ENCODE peak calls at places on chromosomes 5 and 9, in four cellular contexts. E, K, B and C are unnamed samples.

GRCh38 chr5:132819468-132819867 is 6.4 kb downstream of the SOWAHA start:
- DNase-seq in E (no peak), K (no peak), B (no peak), C (no peak)

GRCh38 chr5:84255318-84255717 is 129.4 kb downstream of the EDIL3 start:
- DNase-seq in E (peak; percentile 47), K (no peak), B (no peak), C (no peak)

GRCh38 chr5:38871790-38872551 is 26.2 kb downstream of the OSMR start:
- DNase-seq in E (peak; percentile 95), K (no peak), B (peak; percentile 28), C (no peak)

GRCh38 chr9:80881350-80881749 is 808.0 kb downstream of the TLE1 start:
- DNase-seq in E (no peak), K (no peak), B (no peak), C (no peak)

GRCh38 chr9:32378993-32379729 is 5.3 kb upstream of the ACO1 start:
- DNase-seq in E (peak; percentile 67), K (no peak), B (peak; percentile 72), C (peak; percentile 44)

GRCh38 chr9:124623966-124624734 is 117.0 kb upstream of the NR5A1 start:
- DNase-seq in E (peak; percentile 42), K (no peak), B (no peak), C (no peak)

GRCh38 chr5:15703901-15704300 is 203.9 kb downstream of the FBXL7 start:
- DNase-seq in E (no peak), K (no peak), B (no peak), C (no peak)

GRCh38 chr9:103713631-103714030 is 380.5 kb upstream of the SMC2 start:
- DNase-seq in E (no peak), K (no peak), B (no peak), C (no peak)

GRCh38 chr5:128965011-128965637 is at the start of gene SLC27A6:
- DNase-seq in E (peak; percentile 21), K (peak; percentile 82), B (peak; percentile 75), C (no peak)

GRCh38 chr5:32991416-32991805 is 280.3 kb downstream of the NPR3 start:
- DNase-seq in E (no peak), K (no peak), B (no peak), C (no peak)

GRCh38 chr9:73200694-73201432 is 49.2 kb downstream of the ANXA1 start:
- DNase-seq in E (peak; percentile 28), K (no peak), B (peak; percentile 43), C (no peak)

GRCh38 chr9:127280880-127281660 is 16.5 kb downstream of the GARNL3 start:
- DNase-seq in E (no peak), K (no peak), B (no peak), C (no peak)
- TF ChIP-seq EGR1 in E (no peak), K (no peak), B (no peak), C (no peak)

GRCh38 chr9:90870646-90871326 is 69.2 kb downstream of the SYK start:
- DNase-seq in E (peak; percentile 27), K (no peak), B (peak; percentile 54), C (peak; percentile 17)
- TF ChIP-seq EGR1 in E (no peak), K (no peak), B (no peak), C (no peak)

DNA sequence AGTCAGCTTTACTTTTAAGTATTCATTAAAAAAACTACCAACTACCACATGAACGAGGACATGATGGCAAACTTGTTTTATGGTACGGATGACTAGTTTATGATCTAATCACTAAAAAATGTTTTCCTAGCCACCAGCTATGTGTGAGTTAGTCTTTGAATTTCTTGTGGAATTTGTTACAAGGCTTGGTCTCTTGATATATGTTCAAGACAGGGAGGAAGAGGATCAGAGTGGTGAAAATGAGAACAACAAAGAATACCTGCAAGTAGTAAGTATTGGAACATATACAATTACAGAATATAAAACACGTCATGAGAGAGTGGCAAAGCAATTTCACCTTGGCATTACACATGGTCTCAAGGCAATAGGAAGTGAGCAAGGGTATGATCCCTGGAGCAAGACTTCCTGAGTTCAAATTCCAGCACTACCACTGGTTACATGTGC is 548.6 kb upstream of the TLE4 start:
- DNase-seq in E (peak; percentile 44), K (no peak), B (no peak), C (no peak)
- TF ChIP-seq EGR1 in E (no peak), K (no peak), B (no peak), C (no peak)

GRCh38 chr5:137572042-137572695 is 73.0 kb upstream of the SPOCK1 start:
- DNase-seq in E (no peak), K (no peak), B (no peak), C (no peak)
- TF ChIP-seq EGR1 in E (no peak), K (no peak), B (no peak), C (no peak)

GRCh38 chr9:17782750-17783149 is 203.9 kb downstream of the SH3GL2 start:
- DNase-seq in E (no peak), K (no peak), B (no peak), C (no peak)

GRCh38 chr9:17777465-17777864 is 198.6 kb downstream of the SH3GL2 start:
- DNase-seq in E (no peak), K (no peak), B (no peak), C (no peak)

DNA sequence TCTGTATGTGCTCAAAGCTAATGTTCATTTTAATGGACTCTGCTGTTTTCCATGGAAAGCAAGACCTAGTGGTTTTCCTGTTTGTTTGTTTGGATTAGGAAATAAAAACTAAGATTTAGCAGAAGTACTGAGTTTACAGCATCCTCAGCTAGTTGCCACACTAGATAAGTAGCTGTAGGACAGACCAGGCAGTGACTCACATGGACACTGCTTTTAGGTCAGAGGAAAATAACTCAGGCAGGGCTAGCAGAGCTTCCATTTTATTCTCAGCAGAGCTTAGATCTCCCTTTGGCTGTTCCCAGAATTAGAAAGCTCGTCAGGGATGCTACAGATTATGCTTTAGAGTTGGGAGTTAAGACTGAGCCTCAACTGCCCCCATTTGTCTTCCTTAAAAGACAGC is 204.4 kb downstream of the SH3GL2 start:
- DNase-seq in E (no peak), K (no peak), B (no peak), C (no peak)
- TF ChIP-seq EGR1 in E (no peak), K (no peak), B (no peak), C (no peak)

GRCh38 chr5:178449163-178450060 is 140.8 kb downstream of the COL23A1 start:
- DNase-seq in E (no peak), K (no peak), B (peak; percentile 97), C (no peak)
- TF ChIP-seq EGR1 in E (no peak), K (no peak), B (peak; percentile 50), C (no peak)

DNA sequence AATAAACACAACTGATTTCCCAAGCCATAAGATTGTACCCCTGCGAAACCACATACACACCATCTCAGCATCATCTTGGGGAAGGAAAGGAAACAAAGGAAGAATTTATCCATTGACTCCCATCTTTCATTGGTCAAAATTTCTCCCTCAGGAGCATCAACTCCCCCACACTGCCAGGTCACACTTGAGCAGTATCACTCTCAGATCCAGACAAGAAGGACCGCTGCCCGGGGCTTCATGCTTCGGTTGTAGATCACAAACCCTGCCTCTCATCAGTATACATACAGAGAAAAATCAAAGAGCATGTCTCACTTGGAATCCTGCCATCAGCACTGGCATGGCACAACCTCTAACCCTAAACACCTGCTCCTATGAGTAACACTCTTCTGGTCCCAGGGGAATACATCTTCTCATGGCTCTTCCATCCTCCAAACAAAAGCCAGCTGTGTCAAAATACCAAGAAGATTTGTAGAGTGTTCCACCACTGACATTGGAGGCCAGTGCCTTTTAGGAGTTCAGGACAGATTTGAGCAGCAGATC is 84.8 kb upstream of the MIER3 start:
- DNase-seq in E (no peak), K (no peak), B (no peak), C (no peak)
- TF ChIP-seq EGR1 in E (no peak), K (no peak), B (no peak), C (no peak)

DNA sequence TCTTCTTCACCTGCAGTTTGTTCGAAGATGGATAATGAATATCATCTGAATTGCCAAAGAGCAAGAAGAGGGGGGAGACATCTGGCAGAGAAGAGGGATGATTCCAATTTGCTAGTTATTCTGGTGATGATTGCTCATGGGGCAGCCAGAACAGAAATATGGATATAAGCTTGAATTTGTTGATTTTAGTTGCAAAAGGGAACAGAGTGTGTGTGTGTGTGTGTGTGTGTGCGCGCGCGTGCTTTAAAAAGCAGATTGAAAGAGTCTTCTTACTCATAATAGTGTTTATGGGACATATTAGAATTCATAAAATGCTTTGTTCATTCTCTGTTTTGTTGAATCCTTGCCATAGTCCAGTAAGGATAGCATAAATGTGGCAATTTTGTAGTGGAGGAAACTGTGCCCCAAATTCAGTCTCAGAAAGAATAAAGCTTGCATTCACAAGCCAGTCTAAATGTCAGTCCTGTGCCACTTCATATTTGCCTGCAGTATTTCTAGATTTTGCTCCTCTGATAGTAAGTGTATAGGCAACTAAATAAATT is 436.3 kb upstream of the KLF4 start:
- DNase-seq in E (no peak), K (no peak), B (no peak), C (no peak)
- TF ChIP-seq EGR1 in E (no peak), K (no peak), B (no peak), C (no peak)

GRCh38 chr5:142149363-142149762 is 40.8 kb downstream of the NDFIP1 start:
- DNase-seq in E (no peak), K (no peak), B (no peak), C (no peak)

GRCh38 chr5:142153674-142154448 is 45.3 kb downstream of the NDFIP1 start:
- DNase-seq in E (no peak), K (no peak), B (no peak), C (no peak)

GRCh38 chr5:142150431-142150830 is 41.9 kb downstream of the NDFIP1 start:
- DNase-seq in E (no peak), K (no peak), B (no peak), C (no peak)

GRCh38 chr5:142152383-142152730 is 43.8 kb downstream of the NDFIP1 start:
- DNase-seq in E (peak; percentile 26), K (no peak), B (no peak), C (no peak)

GRCh38 chr5:142151436-142152382 is 43.1 kb downstream of the NDFIP1 start:
- DNase-seq in E (peak; percentile 63), K (no peak), B (peak; percentile 76), C (peak; percentile 2)
- TF ChIP-seq EGR1 in E (no peak), K (no peak), B (no peak), C (no peak)